ENCODE peak calls at places on chromosomes 2 and 18, in nine cellular contexts. L is NCI-H774; A is AG08396; Y is HTR-8/SVneo; X is activated naive CD4-positive, alpha-beta T cell treated with anti-CD3 and anti-CD28 coated beads, Interleukin-2, amount 10 ng/mL, durations not matched to agents 7 days and 5 days; Q is foreskin fibroblast; I is activated B cell treated with CpG ODN at 0.5 μM for 24 hours; F is mucosa of descending colon; O is colonic mucosa. J is an unnamed sample.

GRCh38 chr2:72145658-72146329 is 1.9 kb downstream of the CYP26B1 start:
- DNase-seq in L (no peak), A (no peak), Y (no peak), X (peak), Q (no peak), I (no peak), F (no peak), O (no peak), J (no peak)

GRCh38 chr2:158539176-158539895 is 82.6 kb downstream of the PKP4 start:
- DNase-seq in L (peak), A (no peak), Y (peak), X (no peak), Q (peak), I (no peak), F (no peak), O (peak), J (peak)

GRCh38 chr2:216163518-216163917 is 54.4 kb downstream of the XRCC5 start:
- DNase-seq in L (no peak), A (no peak), Y (no peak), X (no peak), Q (no peak), I (no peak), F (no peak), O (no peak), J (no peak)

GRCh38 chr2:215461836-215462532 is 26.1 kb upstream of the FN1 start:
- DNase-seq in L (no peak), A (no peak), Y (no peak), X (no peak), Q (peak), I (no peak), F (no peak), O (no peak), J (no peak)

GRCh38 chr2:240111253-240111652 is 24.9 kb downstream of the COPS9 start:
- DNase-seq in L (no peak), A (no peak), Y (no peak), X (no peak), Q (peak), I (no peak), F (no peak), O (no peak), J (no peak)

GRCh38 chr2:24359701-24360049 is 661 bp downstream of the ITSN2 start:
- DNase-seq in L (peak), A (peak), Y (peak), X (peak), Q (peak), I (no peak), F (peak), O (peak), J (peak)

GRCh38 chr2:8680931-8681760 is 710 bp upstream of the ID2 start:
- DNase-seq in L (peak), A (peak), Y (peak), X (peak), Q (peak), I (no peak), F (peak), O (peak), J (peak)

GRCh38 chr2:46122971-46123365 is 174.2 kb upstream of the EPAS1 start:
- DNase-seq in L (no peak), A (no peak), Y (no peak), X (no peak), Q (no peak), I (no peak), F (no peak), O (no peak), J (no peak)

GRCh38 chr2:109692013-109692738 is 78.0 kb downstream of the SOWAHC start:
- DNase-seq in L (no peak), A (no peak), Y (no peak), X (no peak), Q (no peak), I (no peak), F (no peak), O (peak), J (no peak)

GRCh38 chr2:222708274-222708710 is 36.8 kb downstream of the MOGAT1 start:
- DNase-seq in L (peak), A (peak), Y (peak), X (peak), Q (peak), I (peak), F (peak), O (peak), J (no peak)

GRCh38 chr18:70195852-70196434 is 9.5 kb downstream of the RTTN start:
- DNase-seq in L (peak), A (peak), Y (no peak), X (peak), Q (peak), I (no peak), F (no peak), O (peak), J (peak)

GRCh38 chr2:98508690-98509054 is 64.0 kb downstream of the INPP4A start:
- DNase-seq in L (no peak), A (no peak), Y (no peak), X (peak), Q (no peak), I (no peak), F (no peak), O (no peak), J (no peak)